ENCODE peak calls at places on chromosomes 4 and X, in seven cellular contexts. C is cardiac muscle cell, A is body of pancreas, E is uterus, P is fibroblast of lung, N is upper lobe of right lung, H is H7. M is an unnamed sample.

GRCh38 chrX:57138674-57139073 is 1.5 kb upstream of the SPIN2A start:
- DNase-seq in E (no peak), P (no peak), C (no peak), H (no peak), N (no peak), A (no peak), M (no peak)

GRCh38 chr4:37424753-37425152 is 180.2 kb downstream of the NWD2 start:
- DNase-seq in C (no peak), P (no peak), E (no peak), A (no peak), H (no peak), N (no peak), M (no peak)

GRCh38 chr4:140617494-140618060 is 48.8 kb upstream of the UCP1 start:
- DNase-seq in E (no peak), A (no peak), C (peak; percentile 52), P (peak; percentile 6), N (no peak), H (no peak), M (no peak)

GRCh38 chr4:177573487-177573886 is 131.2 kb upstream of the AGA start:
- DNase-seq in A (no peak), H (no peak), N (no peak), C (peak; percentile 84), P (peak; percentile 92), E (no peak), M (no peak)

GRCh38 chr4:73901031-73901430 is 31.8 kb downstream of the CXCL1 start:
- DNase-seq in H (no peak), A (no peak), P (peak; percentile 93), E (no peak), N (no peak), C (peak; percentile 77), M (no peak)

GRCh38 chrX:155246748-155247147 is 17.5 kb downstream of the RAB39B start:
- DNase-seq in A (no peak), E (no peak), C (no peak), P (no peak), H (no peak), N (no peak), M (no peak)

GRCh38 chr4:53541577-53542206 is 49.6 kb downstream of the LNX1 start:
- DNase-seq in N (no peak), H (no peak), A (no peak), P (peak; percentile 96), C (peak; percentile 88), E (peak; percentile 19), M (no peak)

GRCh38 chr4:185242749-185243533 is 33.5 kb downstream of the SNX25 start:
- DNase-seq in H (no peak), A (no peak), N (no peak), E (no peak), C (peak; percentile 42), P (peak; percentile 29), M (no peak)

GRCh38 chrX:46130246-46130645 is 415.0 kb downstream of the ZNF674 start:
- DNase-seq in C (no peak), H (no peak), N (no peak), E (no peak), P (no peak), A (no peak), M (peak; percentile 40)

GRCh38 chr4:105633241-105633640 is 75.2 kb downstream of the INTS12 start:
- DNase-seq in A (no peak), H (no peak), P (no peak), C (no peak), N (no peak), E (no peak), M (no peak)

GRCh38 chrX:68830486-68831404 is 1.9 kb downstream of the EFNB1 start:
- DNase-seq in H (peak; percentile 56), A (peak; percentile 8), P (no peak), N (no peak), E (peak; percentile 14), C (no peak), M (no peak)

GRCh38 chrX:126167560-126167959 is 1.5 kb upstream of the DCAF12L2 start:
- DNase-seq in E (no peak), H (no peak), C (no peak), P (no peak), A (no peak), N (no peak), M (no peak)

GRCh38 chrX:133335027-133335426 is 80.3 kb downstream of the GPC4 start:
- DNase-seq in H (no peak), A (peak; percentile 16), C (peak; percentile 36), E (no peak), N (no peak), P (peak; percentile 33), M (no peak)

GRCh38 chr4:124711469-124712416 is 789 bp downstream of the ANKRD50 start:
- DNase-seq in A (peak; percentile 44), C (peak; percentile 81), H (peak; percentile 85), E (no peak), P (peak; percentile 77), N (peak; percentile 82), M (peak; percentile 20)

GRCh38 chrX:16077811-16078210 is 45.6 kb upstream of the GRPR start:
- DNase-seq in H (no peak), E (no peak), P (no peak), A (no peak), N (no peak), C (no peak), M (no peak)

GRCh38 chr4:75672461-75673026 is 667 bp downstream of the G3BP2 start:
- DNase-seq in N (peak; percentile 88), A (peak; percentile 59), C (peak; percentile 61), P (peak; percentile 39), E (peak; percentile 61), H (no peak), M (peak; percentile 29)

GRCh38 chrX:46599051-46599560 is 25.5 kb downstream of the CHST7 start:
- DNase-seq in P (no peak), C (no peak), A (no peak), N (no peak), E (no peak), H (no peak), M (no peak)

GRCh38 chr4:103086565-103086964 is 10.0 kb upstream of the SLC9B2 start:
- DNase-seq in C (no peak), A (no peak), N (no peak), P (no peak), H (no peak), E (no peak), M (no peak)

GRCh38 chr4:103092245-103092644 is 7.4 kb downstream of the BDH2 start:
- DNase-seq in N (no peak), P (no peak), H (no peak), A (no peak), E (no peak), C (no peak), M (no peak)

GRCh38 chr4:103095080-103095479 is 4.6 kb downstream of the BDH2 start:
- DNase-seq in H (no peak), E (no peak), A (no peak), N (no peak), P (no peak), C (no peak), M (no peak)

GRCh38 chr4:103097112-103097511 is 2.5 kb downstream of the BDH2 start:
- DNase-seq in A (no peak), P (no peak), E (no peak), H (no peak), C (no peak), N (no peak), M (no peak)

DNA sequence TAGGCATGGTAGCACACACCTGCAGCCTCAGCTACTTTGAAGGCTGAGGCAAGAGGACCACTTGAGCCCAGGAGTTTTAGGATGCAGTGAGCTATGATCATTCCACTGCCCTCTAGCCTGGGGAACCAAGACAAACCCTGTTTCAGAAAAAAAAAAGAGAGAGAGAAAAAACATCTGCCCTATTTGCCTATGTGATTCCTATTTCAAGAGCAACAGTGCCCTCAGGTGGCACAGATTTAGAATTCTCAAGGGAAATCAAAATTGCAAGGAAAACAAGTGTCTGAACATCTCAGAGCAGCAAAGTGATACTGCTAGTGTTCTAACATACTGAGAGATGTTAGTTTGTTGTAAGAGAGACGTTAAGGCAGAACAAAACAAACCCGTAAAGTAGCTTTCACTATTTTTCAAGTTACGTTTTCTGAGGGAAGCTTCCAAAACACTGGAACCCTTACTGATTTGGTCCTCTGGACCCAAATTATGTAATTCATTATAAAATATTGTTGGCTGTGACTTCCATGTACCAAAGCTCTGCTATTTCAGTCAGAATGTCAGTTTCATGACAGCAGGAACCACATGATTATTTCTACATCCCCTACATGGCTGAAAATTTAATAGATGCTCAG is 7.9 kb downstream of the BDH2 start:
- DNase-seq in C (peak; percentile 74), H (no peak), E (no peak), P (peak; percentile 56), N (no peak), A (peak; percentile 47), M (peak; percentile 50)
- H3K36me3 ChIP-seq in C (peaks cover 49% of the 10 kb centered on the region), H (peaks cover 3% of the 10 kb centered on the region), E (no peaks in the 10 kb centered on the region), P (peaks cover 2% of the 10 kb centered on the region), N (peaks cover 60% of the 10 kb centered on the region), A (no peaks in the 10 kb centered on the region), M (peaks cover 78% of the 10 kb centered on the region)

GRCh38 chr4:656651-657337 is 17.3 kb downstream of the ATP5ME start:
- DNase-seq in A (no peak), H (peak; percentile 55), E (no peak), C (no peak), N (no peak), P (no peak), M (no peak)
- H3K36me3 ChIP-seq in A (no peaks in the 10 kb centered on the region), H (no peaks in the 10 kb centered on the region), E (no peaks in the 10 kb centered on the region), C (no peaks in the 10 kb centered on the region), N (no peaks in the 10 kb centered on the region), P (no peaks in the 10 kb centered on the region), M (no peaks in the 10 kb centered on the region)

DNA sequence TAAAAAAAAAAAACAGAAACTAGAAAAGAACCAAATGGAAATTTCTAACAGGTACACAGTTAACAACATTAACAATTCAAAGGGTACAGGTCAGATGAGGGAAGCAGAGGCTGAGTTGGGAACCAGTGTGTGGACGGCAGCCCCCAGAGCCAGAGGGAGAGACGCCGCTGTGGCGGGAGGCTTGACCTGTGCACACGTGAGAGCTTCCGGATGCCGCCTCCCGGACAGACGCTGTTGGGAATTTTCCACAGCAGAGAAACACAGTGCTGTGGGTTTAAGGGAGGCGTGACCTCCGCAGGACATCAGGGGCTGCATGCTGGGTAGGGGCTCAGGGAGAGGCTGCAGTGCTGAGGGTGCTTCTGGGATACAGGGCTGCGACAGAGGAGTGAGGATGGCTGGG is 22.2 kb downstream of the TACC3 start:
- DNase-seq in N (no peak), A (no peak), H (no peak), P (no peak), C (no peak), E (no peak), M (no peak)
- H3K36me3 ChIP-seq in N (peaks cover 8% of the 10 kb centered on the region), A (no peaks in the 10 kb centered on the region), H (peaks cover 31% of the 10 kb centered on the region), P (peaks cover 26% of the 10 kb centered on the region), C (peaks cover 5% of the 10 kb centered on the region), E (no peaks in the 10 kb centered on the region), M (peaks cover 49% of the 10 kb centered on the region)

DNA sequence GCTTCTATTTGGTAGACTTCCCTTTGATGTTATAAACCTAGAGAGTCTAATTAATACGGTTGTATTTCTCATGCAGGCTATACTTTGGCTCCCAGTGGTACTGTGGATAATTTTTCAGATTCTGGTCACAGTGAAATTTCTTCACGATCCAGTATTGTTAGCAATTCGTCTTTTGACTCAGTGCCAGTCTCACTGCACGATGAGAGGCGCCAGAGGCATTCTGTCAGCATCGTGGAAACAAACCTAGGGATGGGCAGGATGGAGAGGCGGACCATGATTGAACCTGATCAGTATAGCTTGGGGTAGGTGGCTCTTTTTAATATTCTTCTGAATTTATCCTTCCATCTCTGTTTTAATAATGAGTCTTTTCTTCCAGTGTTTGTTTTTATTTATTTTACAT is 249.7 kb downstream of the RAPGEF2 start:
- DNase-seq in P (no peak), A (no peak), H (no peak), C (no peak), E (no peak), N (no peak), M (no peak)
- H3K36me3 ChIP-seq in P (no peaks in the 10 kb centered on the region), A (no peaks in the 10 kb centered on the region), H (peaks cover 6% of the 10 kb centered on the region), C (peaks cover 59% of the 10 kb centered on the region), E (no peaks in the 10 kb centered on the region), N (peaks cover 82% of the 10 kb centered on the region), M (peaks cover 98% of the 10 kb centered on the region)